ENCODE peak calls at places on chromosome 9, in six cellular contexts. X is GM23338, F is A673, U is heart left ventricle, Z is HCT116, G is lung. L is an unnamed sample.

GRCh38 chr9:68832101-68832500 is 127.1 kb downstream of the PIP5K1B start:
- DNase-seq in X (no peak), F (no peak), U (no peak), Z (no peak), G (no peak), L (no peak)

GRCh38 chr9:19485193-19485592 is 76.4 kb downstream of the ACER2 start:
- DNase-seq in X (no peak), F (no peak), U (no peak), Z (no peak), G (no peak), L (no peak)

GRCh38 chr9:14932246-14932645 is 22.0 kb upstream of the FREM1 start:
- DNase-seq in X (no peak), F (no peak), U (no peak), Z (no peak), G (no peak), L (no peak)

GRCh38 chr9:128091144-128091543 is 23.1 kb downstream of the SLC25A25 start:
- DNase-seq in X (peak), F (peak), U (peak), Z (no peak), G (no peak), L (peak)

GRCh38 chr9:30771278-30771677 is 1613.2 kb upstream of the ACO1 start:
- DNase-seq in X (no peak), F (no peak), U (no peak), Z (no peak), G (no peak), L (no peak)

GRCh38 chr9:124779368-124780059 is 2.6 kb downstream of the OLFML2A start:
- DNase-seq in X (peak), F (peak), U (no peak), Z (no peak), G (no peak), L (no peak)

GRCh38 chr9:133787749-133788015 is 49.5 kb upstream of the SARDH start:
- DNase-seq in X (peak), F (peak), U (no peak), Z (no peak), G (no peak), L (peak)

GRCh38 chr9:17614246-17614645 is 35.4 kb downstream of the SH3GL2 start:
- DNase-seq in X (no peak), F (no peak), U (no peak), Z (no peak), G (no peak), L (no peak)

GRCh38 chr9:84305452-84306131 is 35.0 kb downstream of the SLC28A3 start:
- DNase-seq in X (peak), F (no peak), U (no peak), Z (no peak), G (no peak), L (no peak)

GRCh38 chr9:14340536-14340935 is 26.6 kb upstream of the NFIB start:
- DNase-seq in X (no peak), F (no peak), U (no peak), Z (no peak), G (no peak), L (no peak)

GRCh38 chr9:92974161-92974661 is 26.9 kb downstream of the FGD3 start:
- DNase-seq in X (no peak), F (no peak), U (no peak), Z (no peak), G (no peak), L (no peak)

GRCh38 chr9:34526026-34526425 is 3.2 kb upstream of the ENHO start:
- DNase-seq in X (no peak), F (no peak), U (no peak), Z (no peak), G (no peak), L (no peak)

GRCh38 chr9:89475891-89476440 is 21.9 kb downstream of the SEMA4D start:
- DNase-seq in X (no peak), F (no peak), U (no peak), Z (no peak), G (no peak), L (no peak)

GRCh38 chr9:112831281-112831851 is 59.3 kb downstream of the SLC46A2 start:
- DNase-seq in X (no peak), F (no peak), U (peak), Z (no peak), G (peak), L (peak)

GRCh38 chr9:92807757-92808725 is 43.4 kb upstream of the BICD2 start:
- DNase-seq in X (peak), F (no peak), U (no peak), Z (no peak), G (no peak), L (no peak)

GRCh38 chr9:9177081-9177480 is 1377.5 kb upstream of the DMAC1 start:
- DNase-seq in X (no peak), F (no peak), U (no peak), Z (no peak), G (no peak), L (no peak)

GRCh38 chr9:7615344-7615743 is 184.2 kb downstream of the DMAC1 start:
- DNase-seq in X (no peak), F (no peak), U (no peak), Z (no peak), G (no peak), L (no peak)
- H3K27ac ChIP-seq in X (no peak), F (no peak), U (no peak), Z (no peak), G (no peak), L (no peak)

GRCh38 chr9:87122947-87123685 is 175.8 kb upstream of the GAS1 start:
- DNase-seq in X (no peak), F (no peak), U (no peak), Z (no peak), G (no peak), L (no peak)

GRCh38 chr9:87127543-87127942 is 180.2 kb upstream of the GAS1 start:
- DNase-seq in X (no peak), F (no peak), U (no peak), Z (no peak), G (no peak), L (no peak)

GRCh38 chr9:87120610-87121009 is 173.3 kb upstream of the GAS1 start:
- DNase-seq in X (no peak), F (no peak), U (no peak), Z (no peak), G (no peak), L (no peak)

GRCh38 chr9:87125819-87126218 is 178.5 kb upstream of the GAS1 start:
- DNase-seq in X (no peak), F (no peak), U (no peak), Z (no peak), G (no peak), L (no peak)

GRCh38 chr9:87123830-87124229 is 176.5 kb upstream of the GAS1 start:
- DNase-seq in X (no peak), F (no peak), U (no peak), Z (no peak), G (no peak), L (no peak)
- H3K27ac ChIP-seq in X (no peak), F (no peak), U (no peak), Z (no peak), G (no peak), L (no peak)

DNA sequence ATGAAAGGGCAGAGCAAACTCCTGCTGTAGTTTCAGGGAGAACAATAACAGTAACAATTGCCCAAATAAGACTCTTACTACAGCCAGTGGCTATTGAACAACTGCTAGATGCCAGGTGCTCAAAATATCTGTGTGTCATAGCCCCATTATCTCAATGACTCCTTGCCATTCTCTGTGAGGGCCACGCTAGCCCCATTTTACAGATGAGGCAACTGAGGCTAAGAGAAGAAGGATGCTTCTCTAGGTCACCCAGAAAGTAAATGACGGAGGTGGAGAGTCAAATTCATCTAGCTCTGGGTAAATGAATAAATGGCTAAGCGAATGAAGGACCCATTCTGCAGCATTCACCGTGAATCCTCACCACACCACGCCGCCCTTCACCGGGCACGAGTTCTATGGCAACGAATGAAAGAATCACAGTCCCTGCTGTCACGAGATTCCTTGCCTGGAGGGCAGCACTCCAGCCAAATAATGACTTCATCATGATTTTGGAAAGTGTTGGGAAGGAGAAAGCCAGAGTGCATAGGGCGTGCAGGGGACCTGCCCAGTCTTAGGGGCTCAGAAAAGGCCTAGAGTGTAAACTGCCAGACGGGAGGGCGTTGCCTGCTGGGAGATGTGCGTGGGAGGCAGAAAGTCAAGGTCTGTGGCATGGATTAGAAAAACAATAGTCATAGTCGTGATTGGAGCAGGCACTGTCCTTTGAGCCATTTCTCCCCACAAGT is 147.2 kb downstream of the C9orf50 start:
- DNase-seq in X (no peak), F (no peak), U (peak), Z (no peak), G (no peak), L (no peak)
- H3K27ac ChIP-seq in X (no peak), F (no peak), U (no peak), Z (peak), G (no peak), L (no peak)

GRCh38 chr9:108039491-108039890 is 549.9 kb upstream of the KLF4 start:
- DNase-seq in X (no peak), F (no peak), U (no peak), Z (no peak), G (no peak), L (no peak)

GRCh38 chr9:108041551-108041950 is 552.0 kb upstream of the KLF4 start:
- DNase-seq in X (no peak), F (no peak), U (no peak), Z (no peak), G (no peak), L (no peak)

GRCh38 chr9:108035485-108035884 is 545.9 kb upstream of the KLF4 start:
- DNase-seq in X (no peak), F (no peak), U (no peak), Z (no peak), G (no peak), L (no peak)

GRCh38 chr9:108040783-108041182 is 551.2 kb upstream of the KLF4 start:
- DNase-seq in X (no peak), F (no peak), U (no peak), Z (no peak), G (no peak), L (no peak)

GRCh38 chr9:108039012-108039411 is 549.4 kb upstream of the KLF4 start:
- DNase-seq in X (no peak), F (no peak), U (no peak), Z (no peak), G (no peak), L (no peak)
- H3K27ac ChIP-seq in X (no peak), F (no peak), U (no peak), Z (no peak), G (no peak), L (no peak)

DNA sequence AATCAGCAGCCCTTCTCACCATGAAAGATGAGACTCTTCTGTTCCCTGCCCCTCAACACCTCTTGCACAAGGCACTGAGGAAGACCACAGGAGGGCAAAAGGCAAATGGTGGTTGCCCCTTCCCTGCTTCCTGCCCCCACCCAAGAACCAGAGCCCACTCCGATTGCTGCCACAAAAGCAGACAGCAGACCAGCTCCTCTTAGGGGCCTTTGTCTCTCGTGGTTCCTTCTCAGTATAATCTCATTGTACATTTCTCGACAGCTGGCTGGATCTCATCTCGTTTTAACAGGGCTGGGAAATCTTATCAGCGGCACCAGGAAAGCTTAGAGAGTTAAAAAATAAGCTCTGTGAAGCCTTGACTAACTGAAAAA is 1.1 kb downstream of the MVB12B start:
- DNase-seq in X (no peak), F (no peak), U (no peak), Z (no peak), G (no peak), L (no peak)
- H3K27ac ChIP-seq in X (no peak), F (peak), U (peak), Z (no peak), G (no peak), L (peak)

GRCh38 chr9:70826562-70826961 is 294.9 kb downstream of the TRPM3 start:
- DNase-seq in X (no peak), F (no peak), U (no peak), Z (no peak), G (no peak), L (no peak)

GRCh38 chr9:70830618-70831017 is 290.8 kb downstream of the TRPM3 start:
- DNase-seq in X (no peak), F (peak), U (no peak), Z (no peak), G (no peak), L (no peak)

GRCh38 chr9:70835323-70835722 is 286.1 kb downstream of the TRPM3 start:
- DNase-seq in X (no peak), F (no peak), U (no peak), Z (no peak), G (no peak), L (no peak)

GRCh38 chr9:70832487-70832886 is 288.9 kb downstream of the TRPM3 start:
- DNase-seq in X (no peak), F (no peak), U (no peak), Z (no peak), G (no peak), L (no peak)

GRCh38 chr9:70829591-70830265 is 291.7 kb downstream of the TRPM3 start:
- DNase-seq in X (no peak), F (peak), U (no peak), Z (no peak), G (no peak), L (no peak)
- H3K27ac ChIP-seq in X (no peak), F (no peak), U (no peak), Z (no peak), G (no peak), L (no peak)

DNA sequence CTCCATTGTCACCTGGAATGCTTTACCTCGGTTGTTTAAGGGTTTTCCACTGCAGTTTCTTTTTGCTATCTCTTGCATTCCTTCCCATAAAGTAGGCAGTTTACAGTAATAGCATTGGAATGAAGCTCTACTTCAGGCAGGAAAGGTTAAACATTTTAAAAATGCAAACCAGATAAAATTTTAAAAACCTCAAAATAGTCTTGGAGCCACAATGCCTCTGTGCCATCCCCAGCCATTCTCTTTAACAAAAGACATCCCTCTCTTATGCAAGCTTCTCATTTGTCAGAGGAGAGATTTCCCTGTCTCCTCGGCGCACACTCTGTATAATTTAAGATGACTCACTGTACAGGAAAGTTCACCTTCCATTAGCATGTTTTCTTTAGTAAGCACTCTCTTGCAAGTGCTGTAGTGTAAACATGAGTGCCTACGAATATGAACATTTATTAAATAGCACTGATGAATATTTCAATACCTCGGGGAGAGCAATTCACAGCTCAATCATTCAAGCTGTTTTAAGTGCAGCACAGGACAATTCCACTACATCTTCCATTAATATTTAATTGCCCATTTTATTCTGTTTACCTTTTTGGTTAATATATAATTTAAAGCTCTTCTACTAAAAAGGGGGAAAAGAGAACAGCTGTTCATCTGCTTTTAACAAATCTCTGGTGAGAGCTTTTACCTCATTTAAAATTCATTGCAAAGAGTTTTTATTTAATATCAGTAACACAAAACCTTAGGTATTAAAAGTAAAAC is 343.6 kb downstream of the SPATA31D1 start:
- DNase-seq in X (no peak), F (no peak), U (no peak), Z (no peak), G (no peak), L (no peak)
- H3K27ac ChIP-seq in X (no peak), F (no peak), U (no peak), Z (no peak), G (no peak), L (no peak)

GRCh38 chr9:33452828-33453271 is 5.5 kb upstream of the AQP3 start:
- DNase-seq in X (peak), F (peak), U (peak), Z (peak), G (peak), L (no peak)
- H3K27ac ChIP-seq in X (peak), F (no peak), U (no peak), Z (peak), G (no peak), L (no peak)

DNA sequence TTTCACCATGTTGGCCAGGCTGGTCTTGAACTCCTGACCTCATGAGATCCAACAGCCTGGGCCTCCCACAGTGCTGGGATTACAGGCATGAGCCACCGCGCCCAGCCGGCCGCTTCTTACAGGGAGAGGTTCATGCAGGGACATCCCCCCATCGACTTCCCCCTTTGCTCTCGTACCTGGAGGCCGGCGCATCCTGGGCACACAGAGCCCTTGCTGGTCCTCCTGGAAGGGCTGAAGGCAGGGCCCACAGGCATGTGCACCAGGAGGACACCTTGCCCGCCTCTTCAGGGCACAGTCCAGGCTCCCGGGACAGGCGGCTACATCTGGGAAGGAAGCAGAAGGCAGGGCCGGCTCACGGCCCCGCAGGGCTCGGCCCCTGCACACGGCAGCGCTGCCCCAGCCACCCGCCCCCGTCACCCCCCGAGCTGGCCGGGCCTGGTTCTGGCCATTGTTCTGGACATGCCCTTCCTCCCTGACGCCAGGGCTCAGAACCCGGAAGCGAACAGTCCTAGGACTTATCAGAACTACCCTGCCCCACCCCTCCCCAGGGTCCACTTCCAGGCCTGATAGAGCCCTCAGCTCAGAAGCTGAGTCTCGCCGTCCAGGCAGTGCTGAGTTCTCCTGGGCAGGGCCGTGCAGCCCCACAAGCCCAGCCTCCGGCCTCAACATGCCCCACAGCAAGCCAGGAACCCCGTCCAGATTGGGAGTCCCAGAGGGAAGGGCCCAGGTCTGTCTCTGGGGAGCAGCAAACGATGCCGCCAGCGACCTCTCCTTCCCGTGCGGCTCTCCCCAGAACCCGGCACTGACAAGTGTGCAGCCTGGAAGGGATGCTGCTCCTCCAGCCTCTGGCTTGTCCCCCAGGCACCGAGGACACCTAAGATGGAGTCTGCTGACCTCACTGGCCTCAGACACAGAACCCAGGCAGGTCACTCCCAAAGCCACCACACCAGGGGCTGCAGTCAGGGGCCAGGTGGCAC is 2.9 kb downstream of the NPDC1 start:
- DNase-seq in X (no peak), F (no peak), U (peak), Z (no peak), G (no peak), L (no peak)
- H3K27ac ChIP-seq in X (no peak), F (no peak), U (peak), Z (peak), G (peak), L (no peak)

GRCh38 chr9:21559402-21560280 is 77.5 kb upstream of the IFNE start:
- DNase-seq in X (peak), F (no peak), U (no peak), Z (no peak), G (no peak), L (no peak)
- H3K27ac ChIP-seq in X (no peak), F (no peak), U (no peak), Z (peak), G (no peak), L (no peak)